ENCODE peak calls at places on chromosomes 13 and 19, in four cellular contexts. One of them, this sample, is unnamed.
A peak's percentile ranks its signal among the peaks of the same experiment; 100 is the strongest.

GRCh38 chr19:47729799-47730520 is 15.4 kb upstream of the NOP53 start:
- DNase-seq in DND-41: peak; percentile 42
- DNase-seq in RWPE1: peak; percentile 75
- DNase-seq in trophoblast cell: peak; percentile 19
- DNase-seq in this sample: no peak

GRCh38 chr19:2302319-2303208 is 5.4 kb downstream of the LINGO3 start:
- DNase-seq in DND-41: no peak
- DNase-seq in trophoblast cell: peak; percentile 39
- DNase-seq in RWPE1: no peak
- DNase-seq in this sample: no peak

GRCh38 chr19:1161716-1162115 is 12.4 kb downstream of the SBNO2 start:
- DNase-seq in RWPE1: peak; percentile 90
- DNase-seq in DND-41: no peak
- DNase-seq in trophoblast cell: peak; percentile 90
- DNase-seq in this sample: no peak

GRCh38 chr13:28394422-28394821 is 100.5 kb downstream of the FLT1 start:
- DNase-seq in RWPE1: peak; percentile 7
- DNase-seq in DND-41: no peak
- DNase-seq in trophoblast cell: no peak
- DNase-seq in this sample: peak; percentile 16

GRCh38 chr19:38346837-38347236 is 11.2 kb downstream of the CATSPERG start:
- DNase-seq in RWPE1: no peak
- DNase-seq in trophoblast cell: no peak
- DNase-seq in DND-41: no peak
- DNase-seq in this sample: no peak

GRCh38 chr19:4916292-4917082 is 7.2 kb downstream of the UHRF1 start:
- DNase-seq in RWPE1: no peak
- DNase-seq in DND-41: no peak
- DNase-seq in trophoblast cell: no peak
- DNase-seq in this sample: no peak

GRCh38 chr13:22412452-22412851 is 741.6 kb downstream of the FGF9 start:
- DNase-seq in trophoblast cell: no peak
- DNase-seq in RWPE1: no peak
- DNase-seq in DND-41: no peak
- DNase-seq in this sample: no peak

GRCh38 chr19:56477429-56478338 is 539 bp upstream of the ZNF667 start:
- DNase-seq in trophoblast cell: peak; percentile 87
- DNase-seq in DND-41: peak; percentile 88
- DNase-seq in RWPE1: peak; percentile 46
- DNase-seq in this sample: peak; percentile 80

GRCh38 chr19:34236035-34236793 is 18.1 kb upstream of the GARRE1 start:
- DNase-seq in trophoblast cell: no peak
- DNase-seq in RWPE1: no peak
- DNase-seq in DND-41: no peak
- DNase-seq in this sample: no peak

GRCh38 chr19:36508325-36508724 is 19.0 kb upstream of the ZNF566 start:
- DNase-seq in RWPE1: no peak
- DNase-seq in trophoblast cell: no peak
- DNase-seq in DND-41: no peak
- DNase-seq in this sample: no peak

GRCh38 chr19:16301999-16302694 is 22.5 kb upstream of the KLF2 start:
- DNase-seq in trophoblast cell: no peak
- DNase-seq in DND-41: no peak
- DNase-seq in RWPE1: peak; percentile 78
- DNase-seq in this sample: no peak

GRCh38 chr19:12665281-12665573 is 1.3 kb downstream of the MAN2B1 start:
- DNase-seq in RWPE1: no peak
- DNase-seq in trophoblast cell: peak; percentile 26
- DNase-seq in DND-41: no peak
- DNase-seq in this sample: no peak

GRCh38 chr13:61128850-61129645 is 286.6 kb downstream of the PCDH20 start:
- DNase-seq in RWPE1: no peak
- DNase-seq in trophoblast cell: no peak
- DNase-seq in DND-41: no peak
- DNase-seq in this sample: peak; percentile 27

GRCh38 chr19:1237754-1238372 is at the start of gene CBARP:
- DNase-seq in trophoblast cell: no peak
- DNase-seq in DND-41: peak; percentile 38
- DNase-seq in RWPE1: no peak
- DNase-seq in this sample: no peak

DNA sequence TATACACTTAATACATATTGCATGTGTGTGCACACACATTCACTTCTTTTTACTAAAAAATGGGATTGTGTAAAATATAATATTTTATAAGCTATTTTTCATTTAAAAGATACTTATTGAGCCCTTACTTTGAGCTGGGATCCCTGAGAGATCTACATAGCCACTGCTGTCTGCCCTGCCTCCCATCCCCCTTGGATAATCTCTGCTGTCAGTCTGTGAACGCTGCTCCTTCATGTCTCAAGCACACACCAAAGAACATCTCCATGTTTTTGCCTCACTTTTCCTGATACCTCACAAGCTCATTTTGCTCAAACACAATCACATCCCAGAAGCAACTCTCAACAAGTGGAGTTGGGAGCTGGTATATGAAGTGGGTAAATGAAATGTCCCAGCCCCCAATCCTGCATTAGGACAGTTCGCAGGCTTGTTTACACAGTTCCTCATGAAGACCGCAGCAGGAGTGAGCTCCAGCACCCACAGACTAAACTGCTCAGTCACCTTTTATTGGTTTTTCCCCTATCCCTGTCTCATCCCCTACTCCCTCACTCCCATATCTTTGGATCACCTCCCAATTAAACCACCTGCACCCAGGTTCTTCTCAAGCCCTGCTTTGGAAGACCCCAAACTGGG is 108.3 kb upstream of the FRY start:
- DNase-seq in trophoblast cell: no peak
- DNase-seq in DND-41: no peak
- DNase-seq in RWPE1: no peak
- DNase-seq in this sample: no peak
- H3K27ac ChIP-seq in trophoblast cell: no peak overlapping the region
- H3K27ac ChIP-seq in DND-41: no peak overlapping the region
- H3K27ac ChIP-seq in RWPE1: no peak overlapping the region
- H3K27ac ChIP-seq in this sample: no peak overlapping the region

DNA sequence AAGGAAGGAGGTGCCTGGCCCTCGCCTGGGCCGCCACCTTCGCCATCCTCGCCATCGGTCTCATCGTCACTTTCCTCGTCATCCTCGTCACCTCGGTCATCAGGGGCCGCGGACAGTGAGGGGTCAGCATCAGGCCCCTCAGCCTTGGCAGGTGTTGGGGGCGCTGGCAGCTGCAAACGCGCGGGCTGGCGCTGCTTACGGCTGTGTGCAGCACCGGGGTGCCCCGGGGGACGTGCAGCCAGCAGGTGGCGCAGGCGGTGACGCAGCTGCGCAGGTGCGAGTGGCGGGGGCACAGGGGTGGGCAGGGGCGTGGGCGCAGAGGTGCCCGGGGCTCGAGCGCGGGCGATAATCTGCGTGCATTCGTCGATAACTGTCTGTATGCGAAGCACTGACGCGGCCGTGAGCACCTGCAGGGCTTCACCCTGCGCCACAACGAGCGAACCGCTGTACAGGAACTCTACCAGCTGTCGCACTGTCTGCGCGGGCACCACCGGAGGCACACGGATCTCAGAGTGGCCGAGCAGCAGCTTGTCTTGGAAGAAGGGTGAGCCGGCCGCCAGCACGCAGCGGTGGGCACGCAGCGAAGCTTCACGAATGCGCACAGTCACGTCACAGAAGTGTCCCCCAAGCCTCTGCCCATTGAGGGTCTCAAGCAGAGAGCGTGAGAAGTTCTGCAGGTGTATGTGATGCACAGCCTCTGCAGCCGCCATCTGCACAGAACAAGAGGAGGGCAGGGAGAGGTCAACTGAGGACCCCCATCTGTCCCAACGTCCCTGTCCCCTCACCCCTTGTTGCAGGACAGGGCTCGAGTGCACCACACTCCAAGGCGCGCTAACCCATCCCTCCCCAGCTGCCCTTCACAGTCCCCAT is 2.4 kb downstream of the ZBTB45 start:
- DNase-seq in trophoblast cell: no peak
- DNase-seq in DND-41: no peak
- DNase-seq in RWPE1: no peak
- DNase-seq in this sample: no peak
- H3K27ac ChIP-seq in trophoblast cell: no peak overlapping the region
- H3K27ac ChIP-seq in DND-41: peak overlapping the region; percentile 15
- H3K27ac ChIP-seq in RWPE1: peak overlapping the region; percentile 98
- H3K27ac ChIP-seq in this sample: no peak overlapping the region

GRCh38 chr19:3362217-3362907 is 4.0 kb upstream of the NFIC start:
- DNase-seq in RWPE1: no peak
- DNase-seq in DND-41: no peak
- DNase-seq in trophoblast cell: no peak
- DNase-seq in this sample: no peak
- H3K27ac ChIP-seq in RWPE1: peak overlapping the region; percentile 93
- H3K27ac ChIP-seq in DND-41: no peak overlapping the region
- H3K27ac ChIP-seq in trophoblast cell: no peak overlapping the region
- H3K27ac ChIP-seq in this sample: no peak overlapping the region

GRCh38 chr13:112103971-112104872 is 37.3 kb downstream of the SOX1 start:
- DNase-seq in DND-41: no peak
- DNase-seq in RWPE1: no peak
- DNase-seq in trophoblast cell: no peak
- DNase-seq in this sample: no peak
- H3K27ac ChIP-seq in DND-41: no peak overlapping the region
- H3K27ac ChIP-seq in RWPE1: no peak overlapping the region
- H3K27ac ChIP-seq in trophoblast cell: no peak overlapping the region
- H3K27ac ChIP-seq in this sample: no peak overlapping the region

DNA sequence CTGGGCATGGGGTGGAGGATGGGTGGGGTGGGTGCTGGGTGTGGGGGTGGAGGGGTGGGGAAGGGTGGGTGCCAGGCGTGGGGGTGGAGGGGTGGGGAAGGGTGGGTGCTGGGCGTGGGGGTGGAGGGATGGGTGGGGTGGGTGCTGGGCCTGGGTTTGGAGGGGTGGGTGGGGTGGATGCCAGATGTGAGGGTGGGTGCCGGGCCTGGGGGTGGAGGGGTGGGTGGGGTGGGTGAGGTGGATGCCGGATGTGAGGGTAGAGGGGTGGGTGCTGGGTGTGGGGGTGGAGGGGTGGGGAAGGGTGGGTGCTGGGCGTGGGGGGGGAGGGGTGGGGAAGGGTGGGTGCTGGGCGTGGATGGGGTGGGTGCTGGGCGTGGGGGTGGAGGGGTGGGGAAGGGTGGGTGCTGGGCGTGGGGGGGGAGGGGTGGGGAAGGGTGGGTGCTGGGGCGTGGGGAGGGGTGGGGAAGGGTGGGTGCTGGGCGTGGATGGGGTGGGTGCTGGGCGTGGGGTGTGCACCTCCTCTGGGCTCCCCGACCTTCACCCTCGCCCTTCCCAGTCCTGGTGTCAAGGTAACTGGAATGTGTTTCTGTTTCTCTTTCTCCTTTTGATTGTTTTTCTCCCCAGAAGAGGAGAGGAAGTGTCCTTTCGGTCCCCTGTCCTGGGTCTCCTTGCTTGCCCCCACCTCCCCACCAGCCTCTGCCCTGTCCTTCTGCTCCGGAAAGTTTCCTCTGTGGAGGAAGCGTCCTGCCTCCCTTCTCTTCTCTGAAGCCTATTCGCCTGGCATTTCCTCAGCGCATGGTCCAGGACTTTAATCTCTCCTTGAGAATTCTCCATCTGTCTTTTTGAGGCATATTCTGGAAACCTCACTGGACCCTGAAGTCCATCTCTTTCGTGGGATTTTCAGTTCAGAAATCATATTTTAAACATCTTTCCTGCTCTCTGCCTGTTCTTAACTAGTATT is 22.9 kb upstream of the CFAP97D2 start:
- DNase-seq in RWPE1: no peak
- DNase-seq in trophoblast cell: no peak
- DNase-seq in DND-41: no peak
- DNase-seq in this sample: no peak
- H3K27ac ChIP-seq in RWPE1: peak overlapping the region; percentile 79
- H3K27ac ChIP-seq in trophoblast cell: no peak overlapping the region
- H3K27ac ChIP-seq in DND-41: no peak overlapping the region
- H3K27ac ChIP-seq in this sample: no peak overlapping the region

DNA sequence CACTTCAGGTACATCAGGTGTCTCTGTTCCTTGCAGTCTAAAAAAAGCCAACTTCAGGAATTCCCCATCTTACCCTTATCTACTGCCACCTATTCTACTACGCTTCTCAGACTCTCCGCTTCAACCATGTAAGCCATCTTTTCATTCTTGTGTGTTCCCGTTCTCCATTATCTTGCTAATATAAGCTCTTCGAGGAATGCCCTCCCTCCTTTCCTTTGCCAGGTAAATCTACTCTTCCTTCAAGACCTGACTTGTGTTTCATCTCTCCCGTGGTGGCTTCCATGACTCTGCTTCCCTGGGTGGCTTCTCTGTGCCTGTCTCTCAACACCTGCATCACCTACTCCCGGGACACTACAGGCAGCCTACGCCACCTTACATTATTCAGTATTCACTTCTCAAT is 42.3 kb upstream of the MEDAG start:
- DNase-seq in RWPE1: no peak
- DNase-seq in DND-41: no peak
- DNase-seq in trophoblast cell: no peak
- DNase-seq in this sample: no peak
- H3K27ac ChIP-seq in RWPE1: peak overlapping the region; percentile 74
- H3K27ac ChIP-seq in DND-41: no peak overlapping the region
- H3K27ac ChIP-seq in trophoblast cell: peak overlapping the region; percentile 97
- H3K27ac ChIP-seq in this sample: peak overlapping the region; percentile 90

GRCh38 chr13:33252103-33252502 is 33.5 kb downstream of the STARD13 start:
- DNase-seq in trophoblast cell: peak; percentile 33
- DNase-seq in DND-41: no peak
- DNase-seq in RWPE1: no peak
- DNase-seq in this sample: no peak

GRCh38 chr13:33249066-33249465 is 36.5 kb downstream of the STARD13 start:
- DNase-seq in RWPE1: no peak
- DNase-seq in trophoblast cell: no peak
- DNase-seq in DND-41: no peak
- DNase-seq in this sample: no peak

GRCh38 chr13:33249894-33250293 is 35.7 kb downstream of the STARD13 start:
- DNase-seq in RWPE1: no peak
- DNase-seq in DND-41: no peak
- DNase-seq in trophoblast cell: no peak
- DNase-seq in this sample: no peak

GRCh38 chr13:33251131-33251629 is 34.4 kb downstream of the STARD13 start:
- DNase-seq in DND-41: no peak
- DNase-seq in trophoblast cell: peak; percentile 47
- DNase-seq in RWPE1: peak; percentile 81
- DNase-seq in this sample: peak; percentile 37

DNA sequence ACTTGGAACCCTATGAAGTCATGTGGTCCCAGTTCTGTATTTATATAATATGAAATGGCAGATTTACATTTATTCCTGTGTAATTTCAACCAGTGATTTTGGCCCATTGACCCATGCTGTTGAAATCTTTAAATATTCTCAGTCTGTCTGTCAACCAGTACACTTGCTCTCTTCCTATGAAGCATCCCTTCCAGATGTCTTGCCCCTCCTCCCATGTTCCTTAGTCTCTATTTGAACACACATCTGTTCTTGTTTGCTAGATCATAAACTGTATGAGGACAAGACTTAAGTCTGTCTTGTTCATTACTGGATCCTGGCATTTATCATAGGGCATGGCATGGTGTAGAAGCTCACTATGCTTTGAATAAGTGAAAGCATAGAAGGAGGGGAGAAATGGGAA is 35.0 kb downstream of the STARD13 start:
- DNase-seq in RWPE1: no peak
- DNase-seq in trophoblast cell: no peak
- DNase-seq in DND-41: no peak
- DNase-seq in this sample: no peak
- H3K27ac ChIP-seq in RWPE1: no peak overlapping the region
- H3K27ac ChIP-seq in trophoblast cell: peak overlapping the region; percentile 28
- H3K27ac ChIP-seq in DND-41: no peak overlapping the region
- H3K27ac ChIP-seq in this sample: peak overlapping the region; percentile 48